ENCODE peak calls at places on chromosomes 3 and 15, in nine cellular contexts. D, N, G, R, P, Q, B, S and K are unnamed samples.

GRCh38 chr15:59553879-59554735 is 57.5 kb upstream of the GCNT3 start:
- DNase-seq in G (no peak), B (no peak), P (no peak), Q (no peak), N (no peak), R (peak; percentile 76), D (no peak), S (no peak), K (no peak)

GRCh38 chr3:172057059-172057458 is 17.7 kb downstream of the FNDC3B start:
- DNase-seq in G (no peak), D (no peak), S (peak; percentile 38), N (no peak), R (no peak), B (no peak), Q (no peak), P (no peak), K (no peak)

GRCh38 chr3:124770341-124771082 is 40.3 kb downstream of the UMPS start:
- DNase-seq in N (no peak), G (no peak), P (no peak), R (no peak), B (peak; percentile 77), Q (no peak), D (no peak), S (no peak), K (no peak)

GRCh38 chr3:119295816-119296484 is 1.8 kb downstream of the ARHGAP31 start:
- DNase-seq in Q (no peak), R (peak; percentile 73), B (no peak), G (no peak), S (no peak), D (no peak), P (no peak), N (no peak), K (no peak)

GRCh38 chr15:100951965-100952364 is 32.8 kb downstream of the LRRK1 start:
- DNase-seq in B (no peak), N (no peak), D (no peak), S (no peak), P (no peak), R (no peak), G (no peak), Q (no peak), K (no peak)

GRCh38 chr3:82715091-82715856 is 953.8 kb upstream of the GBE1 start:
- DNase-seq in S (no peak), N (no peak), Q (no peak), D (no peak), R (no peak), G (no peak), P (no peak), B (no peak), K (no peak)

GRCh38 chr15:31317033-31317979 is 9.3 kb upstream of the KLF13 start:
- DNase-seq in S (no peak), D (no peak), B (no peak), G (no peak), P (no peak), R (no peak), Q (no peak), N (no peak), K (no peak)

GRCh38 chr3:24678021-24678420 is 183.4 kb upstream of the THRB start:
- DNase-seq in N (no peak), R (no peak), G (no peak), P (no peak), S (no peak), B (no peak), D (no peak), Q (no peak), K (no peak)

GRCh38 chr15:66802087-66803001 is 100.3 kb downstream of the SMAD6 start:
- DNase-seq in S (no peak), Q (no peak), P (no peak), G (no peak), D (no peak), R (peak; percentile 65), N (no peak), B (no peak), K (no peak)

GRCh38 chr15:39156166-39156565 is 424.7 kb upstream of the THBS1 start:
- DNase-seq in R (peak; percentile 55), G (no peak), P (no peak), Q (no peak), N (no peak), S (no peak), B (peak; percentile 27), D (no peak), K (no peak)

GRCh38 chr3:125615256-125615655 is 20.0 kb upstream of the OSBPL11 start:
- DNase-seq in Q (no peak), N (no peak), D (no peak), P (no peak), S (no peak), G (no peak), B (no peak), R (no peak), K (no peak)

GRCh38 chr3:73144828-73145227 is 83.4 kb downstream of the EBLN2 start:
- DNase-seq in R (no peak), D (no peak), S (no peak), N (no peak), G (no peak), B (no peak), Q (no peak), P (no peak), K (no peak)

GRCh38 chr3:165439765-165440164 is 243.6 kb upstream of the SLITRK3 start:
- DNase-seq in B (no peak), S (no peak), G (no peak), P (no peak), N (no peak), R (no peak), Q (no peak), D (no peak), K (no peak)

GRCh38 chr3:114351123-114351821 is 57.4 kb downstream of the TIGIT start:
- DNase-seq in N (no peak), B (no peak), Q (no peak), D (no peak), R (no peak), P (no peak), S (no peak), G (no peak), K (no peak)

GRCh38 chr15:89132611-89133242 is 44.5 kb downstream of the ABHD2 start:
- DNase-seq in Q (no peak), G (no peak), S (no peak), N (no peak), D (no peak), P (no peak), R (no peak), B (no peak), K (no peak)

GRCh38 chr3:112120485-112120836 is 12.6 kb downstream of the GCSAM start:
- DNase-seq in B (no peak), P (no peak), D (no peak), R (no peak), N (no peak), Q (no peak), S (peak; percentile 86), G (no peak), K (no peak)

GRCh38 chr3:101836907-101837598 is 12.3 kb upstream of the NFKBIZ start:
- DNase-seq in Q (no peak), S (no peak), R (peak; percentile 60), N (no peak), P (no peak), B (no peak), G (no peak), D (no peak), K (no peak)

GRCh38 chr3:189355481-189356201 is 183.9 kb downstream of the TPRG1 start:
- DNase-seq in Q (peak; percentile 39), B (no peak), S (no peak), P (no peak), R (peak; percentile 70), D (peak; percentile 44), N (no peak), G (peak; percentile 72), K (peak; percentile 50)

GRCh38 chr3:55180161-55180560 is 252.3 kb upstream of the LRTM1 start:
- DNase-seq in D (no peak), Q (no peak), G (no peak), P (no peak), R (peak; percentile 80), B (no peak), N (no peak), S (no peak), K (no peak)

GRCh38 chr15:85752591-85752990 is 42.1 kb downstream of the KLHL25 start:
- DNase-seq in R (no peak), S (no peak), G (no peak), N (peak; percentile 78), P (no peak), B (no peak), D (peak; percentile 39), Q (no peak), K (no peak)

GRCh38 chr15:85753261-85753660 is 41.5 kb downstream of the KLHL25 start:
- DNase-seq in Q (no peak), G (no peak), N (no peak), R (no peak), B (no peak), P (no peak), S (no peak), D (no peak), K (no peak)

GRCh38 chr15:85755471-85755870 is 39.3 kb downstream of the KLHL25 start:
- DNase-seq in D (no peak), G (no peak), P (no peak), B (no peak), R (no peak), Q (no peak), N (no peak), S (no peak), K (no peak)

GRCh38 chr15:85754993-85755392 is 39.7 kb downstream of the KLHL25 start:
- DNase-seq in D (no peak), N (no peak), R (peak; percentile 9), P (no peak), S (no peak), G (no peak), Q (no peak), B (peak; percentile 61), K (no peak)

GRCh38 chr15:85753791-85754452 is 40.8 kb downstream of the KLHL25 start:
- DNase-seq in D (no peak), S (no peak), N (no peak), R (no peak), Q (no peak), B (no peak), P (no peak), G (no peak), K (no peak)
- H3K4me1 ChIP-seq in D (peaks cover 42% of the 10 kb centered on the region), S (no peaks in the 10 kb centered on the region), N (peaks cover 24% of the 10 kb centered on the region), R (peaks cover 22% of the 10 kb centered on the region), Q (peaks cover 26% of the 10 kb centered on the region), B (peaks cover 78% of the 10 kb centered on the region), P (peaks cover 38% of the 10 kb centered on the region), G (peaks cover 18% of the 10 kb centered on the region), K (no peaks in the 10 kb centered on the region)

GRCh38 chr15:41025393-41025792 is 72.1 kb downstream of the CHAC1 start:
- DNase-seq in N (no peak), P (no peak), G (no peak), B (no peak), R (no peak), Q (no peak), D (no peak), S (no peak), K (no peak)
- H3K36me3 ChIP-seq in N (peaks cover 62% of the 10 kb centered on the region), P (peaks cover 67% of the 10 kb centered on the region), G (peaks cover 12% of the 10 kb centered on the region), B (peaks cover 34% of the 10 kb centered on the region), R (peaks cover 24% of the 10 kb centered on the region), Q (peaks cover 7% of the 10 kb centered on the region), D (peaks cover 25% of the 10 kb centered on the region), S (peaks cover 87% of the 10 kb centered on the region), K (no peaks in the 10 kb centered on the region)

GRCh38 chr15:77998592-77998991 is 78.9 kb downstream of the TBC1D2B start:
- DNase-seq in R (no peak), G (no peak), N (peak; percentile 39), P (no peak), Q (no peak), D (no peak), S (no peak), B (no peak), K (no peak)
- H3K4me1 ChIP-seq in R (peaks cover 12% of the 10 kb centered on the region), G (no peaks in the 10 kb centered on the region), N (peaks cover 33% of the 10 kb centered on the region), P (no peaks in the 10 kb centered on the region), Q (no peaks in the 10 kb centered on the region), D (peaks cover 2% of the 10 kb centered on the region), S (peaks cover 18% of the 10 kb centered on the region), B (peaks cover 49% of the 10 kb centered on the region), K (no peaks in the 10 kb centered on the region)

GRCh38 chr3:194405756-194406155 is 6.7 kb upstream of the GP5 start:
- DNase-seq in Q (no peak), S (no peak), P (no peak), B (no peak), G (no peak), R (no peak), N (no peak), D (no peak), K (no peak)
- H3K36me3 ChIP-seq in Q (no peaks in the 10 kb centered on the region), S (peaks cover 20% of the 10 kb centered on the region), P (peaks cover 46% of the 10 kb centered on the region), B (peaks cover 27% of the 10 kb centered on the region), G (peaks cover 11% of the 10 kb centered on the region), R (peaks cover 65% of the 10 kb centered on the region), N (peaks cover 26% of the 10 kb centered on the region), D (no peaks in the 10 kb centered on the region), K (no peaks in the 10 kb centered on the region)